ENCODE peak calls at places on chromosomes 3 and 15, in ten cellular contexts. X is heart left ventricle; W is psoas muscle; U is PC-9; L is substantia nigra; T is stomach; J is CD4-positive, alpha-beta T cell; C is heart right ventricle; A is left lung; G is esophagus squamous epithelium. S is an unnamed sample.

GRCh38 chr3:82355228-82355627 is 593.8 kb upstream of the GBE1 start:
- DNase-seq in X (no peak), W (no peak), U (no peak), L (no peak), T (no peak), J (no peak), C (no peak), A (no peak), G (no peak), S (no peak)

GRCh38 chr15:43749690-43750345 is 3.6 kb downstream of the PDIA3 start:
- DNase-seq in X (no peak), W (no peak), U (no peak), L (no peak), T (peak), J (peak), C (no peak), A (no peak), G (no peak), S (no peak)

GRCh38 chr3:63842127-63842526 is 21.5 kb downstream of the THOC7 start:
- DNase-seq in X (no peak), W (no peak), U (no peak), L (no peak), T (no peak), J (no peak), C (no peak), A (no peak), G (no peak), S (no peak)

GRCh38 chr15:28133281-28133680 is 34.2 kb upstream of the OCA2 start:
- DNase-seq in X (no peak), W (no peak), U (no peak), L (no peak), T (no peak), J (no peak), C (no peak), A (no peak), G (no peak), S (no peak)

GRCh38 chr3:36700537-36701248 is 63.7 kb downstream of the DCLK3 start:
- DNase-seq in X (peak), W (peak), U (peak), L (peak), T (no peak), J (peak), C (peak), A (peak), G (no peak), S (peak)

GRCh38 chr3:14577897-14578296 is 37.8 kb upstream of the GRIP2 start:
- DNase-seq in X (no peak), W (no peak), U (no peak), L (no peak), T (no peak), J (no peak), C (no peak), A (no peak), G (no peak), S (no peak)

GRCh38 chr15:72491768-72492167 is 17.6 kb downstream of the ARIH1 start:
- DNase-seq in X (no peak), W (no peak), U (no peak), L (no peak), T (no peak), J (no peak), C (no peak), A (no peak), G (no peak), S (no peak)

GRCh38 chr3:43674345-43675085 is 16.2 kb upstream of the ABHD5 start:
- DNase-seq in X (no peak), W (no peak), U (no peak), L (no peak), T (no peak), J (no peak), C (no peak), A (no peak), G (no peak), S (no peak)

GRCh38 chr3:13022348-13023250 is 50.6 kb downstream of the IQSEC1 start:
- DNase-seq in X (peak), W (peak), U (peak), L (peak), T (peak), J (no peak), C (peak), A (peak), G (no peak), S (no peak)

GRCh38 chr3:42443819-42444436 is 33.5 kb upstream of the LYZL4 start:
- DNase-seq in X (peak), W (peak), U (peak), L (peak), T (peak), J (peak), C (peak), A (peak), G (no peak), S (peak)

GRCh38 chr15:48945386-48945785 is 18.3 kb downstream of the SHC4 start:
- DNase-seq in X (no peak), W (no peak), U (no peak), L (no peak), T (no peak), J (no peak), C (no peak), A (no peak), G (no peak), S (no peak)
- H3K27ac ChIP-seq in X (no peak), W (no peak), U (no peak), L (no peak), T (no peak), J (no peak), C (peak), A (no peak), G (no peak), S (no peak)

GRCh38 chr3:187139126-187139894 is at the start of gene RPL39L:
- DNase-seq in X (peak), W (peak), U (peak), L (peak), T (peak), J (peak), C (peak), A (peak), G (peak), S (peak)

GRCh38 chr3:187136936-187137335 is 2.4 kb downstream of the RPL39L start:
- DNase-seq in X (no peak), W (no peak), U (peak), L (no peak), T (no peak), J (no peak), C (no peak), A (no peak), G (no peak), S (no peak)

GRCh38 chr3:187136347-187136746 is 2.9 kb downstream of the RPL39L start:
- DNase-seq in X (no peak), W (no peak), U (no peak), L (no peak), T (no peak), J (no peak), C (no peak), A (no peak), G (no peak), S (no peak)

DNA sequence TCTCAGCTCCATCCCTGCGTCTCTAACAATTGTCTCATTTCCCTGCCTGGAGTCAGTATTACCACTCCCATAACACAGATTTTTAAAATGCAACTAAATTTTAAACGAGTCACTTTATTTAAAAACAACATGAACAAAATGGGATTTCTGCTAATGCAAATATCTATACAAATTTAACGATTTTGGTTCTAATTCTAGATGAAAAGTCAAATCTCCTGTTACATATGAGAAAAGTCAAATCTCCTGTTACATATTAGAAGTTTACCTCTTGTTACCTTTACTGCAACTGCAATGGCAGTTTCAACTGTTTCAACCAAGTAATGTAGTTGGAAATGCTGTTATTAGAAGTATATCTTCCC is 578 bp upstream of the RPL39L start:
- DNase-seq in X (no peak), W (no peak), U (no peak), L (no peak), T (no peak), J (no peak), C (no peak), A (no peak), G (no peak), S (no peak)
- H3K27ac ChIP-seq in X (peak), W (no peak), U (peak), L (no peak), T (peak), J (peak), C (peak), A (peak), G (no peak), S (peak)

GRCh38 chr3:177199206-177199765 is 2.0 kb upstream of the TBL1XR1 start:
- DNase-seq in X (no peak), W (no peak), U (peak), L (no peak), T (no peak), J (no peak), C (no peak), A (no peak), G (no peak), S (no peak)
- H3K27ac ChIP-seq in X (peak), W (peak), U (peak), L (no peak), T (peak), J (peak), C (peak), A (peak), G (peak), S (peak)

GRCh38 chr3:21944251-21944650 is 193.2 kb upstream of the ZNF385D start:
- DNase-seq in X (no peak), W (no peak), U (no peak), L (no peak), T (no peak), J (no peak), C (no peak), A (no peak), G (no peak), S (no peak)
- H3K27ac ChIP-seq in X (no peak), W (no peak), U (no peak), L (no peak), T (no peak), J (no peak), C (peak), A (no peak), G (no peak), S (no peak)

GRCh38 chr15:77143191-77143590 is 72.3 kb upstream of the TSPAN3 start:
- DNase-seq in X (no peak), W (no peak), U (no peak), L (no peak), T (no peak), J (no peak), C (no peak), A (no peak), G (no peak), S (no peak)
- H3K27ac ChIP-seq in X (peak), W (no peak), U (no peak), L (no peak), T (no peak), J (no peak), C (no peak), A (peak), G (no peak), S (no peak)

DNA sequence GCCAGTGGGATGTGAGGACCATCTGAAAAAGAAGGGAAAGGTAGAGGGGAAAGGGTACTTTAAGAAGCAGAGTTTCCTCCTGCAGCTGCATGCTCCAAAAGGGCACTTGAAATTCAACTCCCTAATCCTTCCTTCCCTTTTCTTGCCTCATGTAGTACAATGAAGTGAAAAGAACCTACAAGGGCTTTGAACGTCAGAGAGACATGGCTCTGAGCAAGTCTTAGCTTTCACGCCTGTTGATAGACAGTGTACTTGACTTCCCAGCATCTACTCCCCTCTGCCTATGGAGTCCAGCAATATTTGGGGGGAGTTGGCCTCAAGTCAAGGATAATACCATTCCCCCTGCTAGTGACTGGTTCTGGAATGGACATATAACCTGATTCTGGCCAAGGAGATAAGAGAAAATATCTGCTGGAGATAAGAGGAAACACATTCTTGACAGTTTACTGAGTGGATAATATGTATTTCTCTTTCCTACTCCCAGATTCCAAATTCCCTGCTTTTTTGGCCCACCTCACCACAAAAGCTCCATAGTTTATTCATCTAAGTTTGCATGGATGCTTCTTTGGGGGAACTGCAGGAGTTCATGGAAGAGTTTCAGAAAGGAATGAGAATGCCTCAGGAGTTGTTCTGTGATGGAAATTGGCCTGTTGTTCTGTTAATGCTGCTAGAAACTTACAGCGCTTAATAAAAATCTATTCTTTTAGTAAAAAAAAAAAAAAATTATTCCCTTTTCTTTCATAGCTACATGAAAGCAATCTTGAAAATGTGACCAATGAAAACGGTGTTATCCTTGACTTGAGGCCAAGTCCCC is 193.0 kb upstream of the TPM1 start:
- DNase-seq in X (no peak), W (no peak), U (no peak), L (no peak), T (no peak), J (no peak), C (no peak), A (no peak), G (no peak), S (no peak)
- H3K27ac ChIP-seq in X (no peak), W (no peak), U (peak), L (no peak), T (no peak), J (no peak), C (no peak), A (no peak), G (no peak), S (no peak)

DNA sequence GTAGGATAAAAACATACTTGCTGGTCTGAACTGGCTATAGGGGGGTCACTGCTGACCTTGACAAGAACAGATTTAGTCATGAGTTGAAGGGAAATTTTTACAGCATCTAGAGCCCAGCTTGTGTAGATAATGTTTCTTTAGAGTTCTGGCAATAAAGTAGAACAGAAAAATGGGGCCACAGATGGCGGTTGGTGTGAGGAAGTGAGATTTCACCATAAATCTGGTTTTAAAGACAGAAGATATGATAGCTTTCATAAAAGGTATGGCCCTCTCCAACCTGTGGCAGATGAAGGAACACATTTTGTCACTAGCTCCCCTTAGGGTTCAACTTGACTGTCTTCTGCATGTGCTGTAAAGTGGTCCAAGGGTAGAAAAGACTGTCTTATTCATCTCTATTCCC is 24.3 kb upstream of the IMPDH2 start:
- DNase-seq in X (no peak), W (no peak), U (no peak), L (no peak), T (no peak), J (no peak), C (no peak), A (no peak), G (no peak), S (no peak)
- H3K27ac ChIP-seq in X (no peak), W (no peak), U (no peak), L (no peak), T (no peak), J (no peak), C (no peak), A (no peak), G (no peak), S (no peak)

GRCh38 chr15:67524235-67524634 is 3.3 kb downstream of the C15orf61 start:
- DNase-seq in X (no peak), W (no peak), U (no peak), L (no peak), T (no peak), J (no peak), C (no peak), A (no peak), G (no peak), S (no peak)
- H3K27ac ChIP-seq in X (no peak), W (peak), U (no peak), L (no peak), T (no peak), J (no peak), C (no peak), A (no peak), G (no peak), S (no peak)

GRCh38 chr15:52802110-52802509 is 12.0 kb upstream of the ONECUT1 start:
- DNase-seq in X (no peak), W (no peak), U (no peak), L (no peak), T (no peak), J (no peak), C (no peak), A (no peak), G (no peak), S (no peak)

GRCh38 chr15:52805351-52806283 is 15.5 kb upstream of the ONECUT1 start:
- DNase-seq in X (no peak), W (no peak), U (no peak), L (no peak), T (no peak), J (no peak), C (no peak), A (no peak), G (no peak), S (no peak)

GRCh38 chr15:52806284-52806655 is 16.1 kb upstream of the ONECUT1 start:
- DNase-seq in X (no peak), W (no peak), U (no peak), L (no peak), T (no peak), J (no peak), C (no peak), A (no peak), G (no peak), S (no peak)

GRCh38 chr15:52803543-52804306 is 13.6 kb upstream of the ONECUT1 start:
- DNase-seq in X (no peak), W (no peak), U (no peak), L (no peak), T (no peak), J (no peak), C (no peak), A (no peak), G (no peak), S (no peak)

DNA sequence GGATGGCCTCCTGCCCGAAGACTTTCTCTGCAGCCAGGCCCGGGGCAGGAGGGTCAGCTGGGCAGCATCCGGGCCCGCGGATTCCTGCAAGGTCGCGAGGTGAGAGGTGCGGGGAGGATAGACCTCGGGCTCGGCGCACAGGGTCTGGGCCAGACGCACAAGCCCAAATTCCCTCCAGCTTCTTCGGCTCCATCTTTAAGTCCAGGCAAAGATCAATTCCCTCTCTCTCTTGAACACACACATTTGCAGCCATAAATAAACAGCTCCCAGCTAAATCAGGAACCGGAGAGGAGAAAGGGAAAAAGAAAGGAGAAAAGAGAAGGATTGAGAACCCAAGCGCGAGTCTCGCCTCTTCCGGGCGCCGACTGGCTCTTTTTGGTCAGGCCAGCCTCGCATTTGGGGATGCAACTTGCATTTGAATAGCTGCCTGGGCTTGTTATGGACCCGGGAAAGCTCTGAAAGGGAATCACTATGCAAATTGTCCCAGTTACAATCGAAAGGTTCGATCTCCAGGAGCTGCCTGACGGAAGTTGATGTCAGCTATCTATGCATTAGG is 14.5 kb upstream of the ONECUT1 start:
- DNase-seq in X (no peak), W (no peak), U (no peak), L (no peak), T (no peak), J (no peak), C (no peak), A (no peak), G (no peak), S (no peak)
- H3K27ac ChIP-seq in X (no peak), W (no peak), U (no peak), L (no peak), T (no peak), J (no peak), C (no peak), A (no peak), G (no peak), S (no peak)

S was measured in dorsolateral prefrontal cortex.